ENCODE peak calls at places on chromosomes 4 and X, in seven cellular contexts. One of them, this sample, is unnamed.

GRCh38 chr4:40630335-40631021 is 814 bp upstream of the RBM47 start:
- DNase-seq in fibroblast of pulmonary artery: no peak
- DNase-seq in thyroid gland: peak; percentile 95
- DNase-seq in cardiac fibroblast: no peak
- DNase-seq in GM12864: peak; percentile 83
- DNase-seq in gastrocnemius medialis: peak; percentile 12
- DNase-seq in HFF-Myc: no peak
- DNase-seq in this sample: no peak

GRCh38 chrX:50680990-50681389 is 133.0 kb downstream of the SHROOM4 start:
- DNase-seq in fibroblast of pulmonary artery: peak; percentile 34
- DNase-seq in thyroid gland: no peak
- DNase-seq in cardiac fibroblast: peak; percentile 10
- DNase-seq in gastrocnemius medialis: no peak
- DNase-seq in HFF-Myc: no peak
- DNase-seq in GM12864: no peak
- DNase-seq in this sample: no peak

GRCh38 chr4:44629280-44629866 is 22.1 kb downstream of the YIPF7 start:
- DNase-seq in cardiac fibroblast: peak; percentile 63
- DNase-seq in HFF-Myc: peak; percentile 43
- DNase-seq in gastrocnemius medialis: no peak
- DNase-seq in fibroblast of pulmonary artery: peak; percentile 68
- DNase-seq in thyroid gland: peak; percentile 24
- DNase-seq in GM12864: peak; percentile 7
- DNase-seq in this sample: no peak

GRCh38 chrX:22481436-22481835 is 208.7 kb downstream of the CBLL2 start:
- DNase-seq in HFF-Myc: no peak
- DNase-seq in fibroblast of pulmonary artery: no peak
- DNase-seq in thyroid gland: no peak
- DNase-seq in gastrocnemius medialis: no peak
- DNase-seq in cardiac fibroblast: no peak
- DNase-seq in GM12864: no peak
- DNase-seq in this sample: peak; percentile 3

GRCh38 chr4:10295326-10295725 is 161.9 kb downstream of the ZNF518B start:
- DNase-seq in HFF-Myc: no peak
- DNase-seq in gastrocnemius medialis: no peak
- DNase-seq in thyroid gland: no peak
- DNase-seq in fibroblast of pulmonary artery: no peak
- DNase-seq in cardiac fibroblast: no peak
- DNase-seq in GM12864: no peak
- DNase-seq in this sample: no peak

GRCh38 chr4:56078866-56079265 is 130.1 kb downstream of the CEP135 start:
- DNase-seq in HFF-Myc: no peak
- DNase-seq in GM12864: no peak
- DNase-seq in cardiac fibroblast: no peak
- DNase-seq in fibroblast of pulmonary artery: no peak
- DNase-seq in thyroid gland: no peak
- DNase-seq in gastrocnemius medialis: no peak
- DNase-seq in this sample: no peak

GRCh38 chr4:177308125-177308524 is 1.5 kb upstream of the NEIL3 start:
- DNase-seq in fibroblast of pulmonary artery: peak; percentile 53
- DNase-seq in GM12864: no peak
- DNase-seq in cardiac fibroblast: peak; percentile 77
- DNase-seq in thyroid gland: peak; percentile 68
- DNase-seq in HFF-Myc: peak; percentile 41
- DNase-seq in gastrocnemius medialis: no peak
- DNase-seq in this sample: no peak

GRCh38 chrX:151030845-151031244 is 47.7 kb downstream of the HMGB3 start:
- DNase-seq in fibroblast of pulmonary artery: no peak
- DNase-seq in gastrocnemius medialis: no peak
- DNase-seq in HFF-Myc: no peak
- DNase-seq in thyroid gland: no peak
- DNase-seq in cardiac fibroblast: no peak
- DNase-seq in GM12864: no peak
- DNase-seq in this sample: no peak

GRCh38 chr4:184177271-184177670 is 40.4 kb downstream of the ENPP6 start:
- DNase-seq in thyroid gland: no peak
- DNase-seq in cardiac fibroblast: no peak
- DNase-seq in fibroblast of pulmonary artery: no peak
- DNase-seq in HFF-Myc: no peak
- DNase-seq in GM12864: no peak
- DNase-seq in gastrocnemius medialis: no peak
- DNase-seq in this sample: no peak

DNA sequence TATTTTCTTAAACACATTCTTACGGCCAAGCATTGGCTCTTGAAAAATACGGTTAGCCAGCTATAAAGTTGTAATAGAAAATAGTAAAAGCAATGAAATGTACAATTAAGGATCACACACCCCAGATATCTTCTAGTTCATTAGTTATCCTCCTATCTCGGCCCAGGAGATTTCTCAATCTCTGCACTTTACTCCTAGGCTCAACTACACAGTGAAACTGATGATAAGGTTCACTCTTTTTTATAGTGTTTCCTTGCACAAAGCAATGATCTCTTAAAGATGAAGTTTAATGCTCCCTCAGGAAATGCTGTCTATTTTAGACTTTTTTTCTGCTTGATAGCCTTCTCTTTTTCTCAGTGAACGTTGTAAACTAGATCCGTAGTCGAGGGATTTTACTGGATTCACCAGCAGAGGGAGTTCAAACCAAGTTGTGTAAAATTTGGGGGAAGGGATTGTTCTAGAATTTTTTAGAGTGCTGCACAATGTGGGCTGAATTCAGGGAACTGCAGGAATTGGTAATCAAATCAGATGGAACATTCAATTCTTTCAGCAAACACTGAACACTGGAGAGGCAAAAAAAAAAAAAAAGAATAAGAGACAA is 269.5 kb downstream of the GBA3 start:
- DNase-seq in gastrocnemius medialis: no peak
- DNase-seq in thyroid gland: peak; percentile 15
- DNase-seq in cardiac fibroblast: peak; percentile 2
- DNase-seq in GM12864: no peak
- DNase-seq in HFF-Myc: no peak
- DNase-seq in fibroblast of pulmonary artery: peak; percentile 52
- DNase-seq in this sample: no peak
- TF ChIP-seq CTCF in gastrocnemius medialis: no peak
- TF ChIP-seq CTCF in thyroid gland: no peak
- TF ChIP-seq CTCF in cardiac fibroblast: peak; percentile 25
- TF ChIP-seq CTCF in GM12864: peak; percentile 8
- TF ChIP-seq CTCF in HFF-Myc: peak; percentile 31
- TF ChIP-seq CTCF in fibroblast of pulmonary artery: peak; percentile 59
- TF ChIP-seq CTCF in this sample: peak; percentile 49

GRCh38 chr4:47858012-47858411 is 20.1 kb upstream of the CORIN start:
- DNase-seq in gastrocnemius medialis: no peak
- DNase-seq in fibroblast of pulmonary artery: no peak
- DNase-seq in cardiac fibroblast: no peak
- DNase-seq in GM12864: no peak
- DNase-seq in thyroid gland: no peak
- DNase-seq in HFF-Myc: no peak
- DNase-seq in this sample: no peak

GRCh38 chr4:47856713-47857112 is 18.8 kb upstream of the CORIN start:
- DNase-seq in HFF-Myc: no peak
- DNase-seq in gastrocnemius medialis: no peak
- DNase-seq in thyroid gland: no peak
- DNase-seq in cardiac fibroblast: no peak
- DNase-seq in GM12864: no peak
- DNase-seq in fibroblast of pulmonary artery: no peak
- DNase-seq in this sample: no peak

GRCh38 chr4:47849466-47849865 is 11.6 kb upstream of the CORIN start:
- DNase-seq in gastrocnemius medialis: no peak
- DNase-seq in GM12864: no peak
- DNase-seq in thyroid gland: no peak
- DNase-seq in fibroblast of pulmonary artery: no peak
- DNase-seq in HFF-Myc: no peak
- DNase-seq in cardiac fibroblast: no peak
- DNase-seq in this sample: no peak

GRCh38 chr4:47855350-47855749 is 17.5 kb upstream of the CORIN start:
- DNase-seq in gastrocnemius medialis: no peak
- DNase-seq in thyroid gland: no peak
- DNase-seq in HFF-Myc: peak; percentile 89
- DNase-seq in cardiac fibroblast: peak; percentile 13
- DNase-seq in fibroblast of pulmonary artery: no peak
- DNase-seq in GM12864: no peak
- DNase-seq in this sample: no peak

GRCh38 chr4:47852121-47852520 is 14.3 kb upstream of the CORIN start:
- DNase-seq in cardiac fibroblast: peak; percentile 86
- DNase-seq in gastrocnemius medialis: no peak
- DNase-seq in fibroblast of pulmonary artery: peak; percentile 88
- DNase-seq in thyroid gland: no peak
- DNase-seq in HFF-Myc: peak; percentile 65
- DNase-seq in GM12864: no peak
- DNase-seq in this sample: peak; percentile 63
- H3K4me3 ChIP-seq in cardiac fibroblast: no peak overlapping the region
- H3K4me3 ChIP-seq in gastrocnemius medialis: no peak overlapping the region
- H3K4me3 ChIP-seq in fibroblast of pulmonary artery: no peak overlapping the region
- H3K4me3 ChIP-seq in thyroid gland: no peak overlapping the region
- H3K4me3 ChIP-seq in HFF-Myc: no peak overlapping the region
- H3K4me3 ChIP-seq in GM12864: no peak overlapping the region
- H3K4me3 ChIP-seq in this sample: no peak overlapping the region

GRCh38 chrX:66408507-66408906 is 230.4 kb downstream of the EDA2R start:
- DNase-seq in thyroid gland: no peak
- DNase-seq in gastrocnemius medialis: no peak
- DNase-seq in fibroblast of pulmonary artery: no peak
- DNase-seq in cardiac fibroblast: no peak
- DNase-seq in HFF-Myc: no peak
- DNase-seq in GM12864: peak; percentile 0
- DNase-seq in this sample: no peak
- TF ChIP-seq CTCF in thyroid gland: no peak
- TF ChIP-seq CTCF in gastrocnemius medialis: no peak
- TF ChIP-seq CTCF in fibroblast of pulmonary artery: no peak
- TF ChIP-seq CTCF in cardiac fibroblast: no peak
- TF ChIP-seq CTCF in HFF-Myc: no peak
- TF ChIP-seq CTCF in GM12864: peak; percentile 26
- TF ChIP-seq CTCF in this sample: no peak

DNA sequence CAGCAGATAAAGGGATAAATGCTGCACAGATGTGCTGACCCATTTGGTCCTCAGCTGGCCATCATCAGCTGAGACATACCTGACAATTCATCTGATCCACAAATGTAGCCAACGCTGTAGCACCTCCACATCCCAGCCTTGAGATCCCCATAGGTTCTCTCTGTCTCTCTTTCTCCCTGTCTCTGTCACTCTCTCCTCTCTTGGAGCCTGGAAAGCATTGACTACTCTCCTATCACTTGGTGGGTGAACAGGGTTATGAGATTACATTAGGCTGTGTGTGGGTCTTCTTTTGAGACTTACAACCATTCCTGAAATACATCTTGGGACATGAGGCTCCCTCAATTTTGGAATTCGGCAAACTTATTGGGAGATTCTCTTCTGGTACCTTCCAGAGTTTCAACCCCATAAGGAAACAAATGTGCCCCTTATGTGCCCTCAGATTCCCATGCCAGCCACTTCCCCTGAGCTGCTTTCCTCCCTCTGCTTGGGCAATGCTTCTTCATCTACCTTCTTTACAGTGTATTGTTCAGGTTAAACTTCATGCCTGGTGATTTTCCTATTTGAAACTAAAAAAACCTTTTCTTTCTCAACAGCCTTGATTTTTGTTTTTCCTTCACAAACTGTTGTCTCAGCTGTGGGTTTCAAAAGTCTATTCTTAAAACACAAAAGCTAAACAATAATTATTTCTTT is 29.1 kb upstream of the FGF2 start:
- DNase-seq in thyroid gland: no peak
- DNase-seq in gastrocnemius medialis: no peak
- DNase-seq in HFF-Myc: no peak
- DNase-seq in fibroblast of pulmonary artery: no peak
- DNase-seq in cardiac fibroblast: no peak
- DNase-seq in GM12864: no peak
- DNase-seq in this sample: no peak
- H3K4me3 ChIP-seq in thyroid gland: no peak overlapping the region
- H3K4me3 ChIP-seq in gastrocnemius medialis: no peak overlapping the region
- H3K4me3 ChIP-seq in HFF-Myc: peak overlapping the region; percentile 1
- H3K4me3 ChIP-seq in fibroblast of pulmonary artery: no peak overlapping the region
- H3K4me3 ChIP-seq in cardiac fibroblast: no peak overlapping the region
- H3K4me3 ChIP-seq in GM12864: no peak overlapping the region
- H3K4me3 ChIP-seq in this sample: peak overlapping the region; percentile 26

GRCh38 chr4:8321220-8321619 is 51.7 kb downstream of the HTRA3 start:
- DNase-seq in HFF-Myc: no peak
- DNase-seq in GM12864: no peak
- DNase-seq in cardiac fibroblast: no peak
- DNase-seq in fibroblast of pulmonary artery: no peak
- DNase-seq in thyroid gland: no peak
- DNase-seq in gastrocnemius medialis: no peak
- DNase-seq in this sample: no peak

GRCh38 chr4:8319731-8320385 is 50.3 kb downstream of the HTRA3 start:
- DNase-seq in GM12864: no peak
- DNase-seq in thyroid gland: no peak
- DNase-seq in gastrocnemius medialis: peak; percentile 64
- DNase-seq in HFF-Myc: no peak
- DNase-seq in fibroblast of pulmonary artery: no peak
- DNase-seq in cardiac fibroblast: peak; percentile 36
- DNase-seq in this sample: no peak

GRCh38 chr4:8318509-8318908 is 49.0 kb downstream of the HTRA3 start:
- DNase-seq in gastrocnemius medialis: no peak
- DNase-seq in fibroblast of pulmonary artery: no peak
- DNase-seq in HFF-Myc: no peak
- DNase-seq in thyroid gland: no peak
- DNase-seq in GM12864: no peak
- DNase-seq in cardiac fibroblast: no peak
- DNase-seq in this sample: no peak

GRCh38 chr4:8319061-8319460 is 49.5 kb downstream of the HTRA3 start:
- DNase-seq in thyroid gland: no peak
- DNase-seq in fibroblast of pulmonary artery: no peak
- DNase-seq in gastrocnemius medialis: no peak
- DNase-seq in HFF-Myc: no peak
- DNase-seq in cardiac fibroblast: no peak
- DNase-seq in GM12864: no peak
- DNase-seq in this sample: no peak

GRCh38 chr4:8320386-8320750 is 50.8 kb downstream of the HTRA3 start:
- DNase-seq in gastrocnemius medialis: peak; percentile 31
- DNase-seq in fibroblast of pulmonary artery: no peak
- DNase-seq in thyroid gland: no peak
- DNase-seq in cardiac fibroblast: no peak
- DNase-seq in HFF-Myc: no peak
- DNase-seq in GM12864: no peak
- DNase-seq in this sample: no peak
- TF ChIP-seq CTCF in gastrocnemius medialis: peak; percentile 39
- TF ChIP-seq CTCF in fibroblast of pulmonary artery: peak; percentile 26
- TF ChIP-seq CTCF in thyroid gland: no peak
- TF ChIP-seq CTCF in cardiac fibroblast: no peak
- TF ChIP-seq CTCF in HFF-Myc: peak; percentile 13
- TF ChIP-seq CTCF in GM12864: peak; percentile 47
- TF ChIP-seq CTCF in this sample: no peak

This sample was measured in AG04449.